ENCODE peak calls at places on chromosomes 7 and 10, in five cellular contexts. D is CD8-positive, alpha-beta memory T cell; K is SK-N-SH; F is lower lobe of right lung; T is sigmoid colon. C is an unnamed sample. For H3K27me3, the result is how much of the 10 kb centered on the place peaks cover.

GRCh38 chr7:128387216-128387615 is 22.6 kb downstream of the IMPDH1 start:
- DNase-seq in D (no peak), K (peak), F (no peak), T (no peak), C (no peak)

GRCh38 chr10:46548781-46549090 is 7.7 kb downstream of the GPRIN2 start:
- DNase-seq in D (no peak), K (no peak), F (no peak), T (no peak), C (no peak)

GRCh38 chr10:86007171-86007570 is 359.4 kb downstream of the GRID1 start:
- DNase-seq in D (no peak), K (no peak), F (no peak), T (no peak), C (no peak)

GRCh38 chr7:12741951-12742575 is 54.6 kb downstream of the ARL4A start:
- DNase-seq in D (no peak), K (no peak), F (no peak), T (no peak), C (no peak)

GRCh38 chr10:104406715-104407517 is 53.3 kb downstream of the CFAP58 start:
- DNase-seq in D (no peak), K (peak), F (no peak), T (no peak), C (no peak)

GRCh38 chr7:66720571-66720970 is 20.0 kb upstream of the RABGEF1 start:
- DNase-seq in D (no peak), K (no peak), F (no peak), T (no peak), C (no peak)

GRCh38 chr7:155093586-155093985 is 23.5 kb downstream of the HTR5A start:
- DNase-seq in D (no peak), K (no peak), F (no peak), T (no peak), C (no peak)

GRCh38 chr7:155316427-155317113 is 18.9 kb downstream of the INSIG1 start:
- DNase-seq in D (no peak), K (no peak), F (no peak), T (no peak), C (no peak)

GRCh38 chr10:17181751-17182150 is 19.7 kb downstream of the TRDMT1 start:
- DNase-seq in D (no peak), K (no peak), F (peak), T (no peak), C (peak)

GRCh38 chr10:17185873-17186272 is 15.6 kb downstream of the TRDMT1 start:
- DNase-seq in D (no peak), K (no peak), F (no peak), T (no peak), C (no peak)

GRCh38 chr10:17179002-17179401 is 22.5 kb downstream of the TRDMT1 start:
- DNase-seq in D (no peak), K (no peak), F (no peak), T (no peak), C (no peak)

GRCh38 chr10:17178006-17178405 is 23.5 kb downstream of the TRDMT1 start:
- DNase-seq in D (no peak), K (no peak), F (no peak), T (no peak), C (no peak)

GRCh38 chr10:17183110-17183509 is 18.4 kb downstream of the TRDMT1 start:
- DNase-seq in D (no peak), K (no peak), F (no peak), T (no peak), C (no peak)
- H3K27me3 ChIP-seq in D (under half), K (under half), F (under half), T (under half), C (under half)

DNA sequence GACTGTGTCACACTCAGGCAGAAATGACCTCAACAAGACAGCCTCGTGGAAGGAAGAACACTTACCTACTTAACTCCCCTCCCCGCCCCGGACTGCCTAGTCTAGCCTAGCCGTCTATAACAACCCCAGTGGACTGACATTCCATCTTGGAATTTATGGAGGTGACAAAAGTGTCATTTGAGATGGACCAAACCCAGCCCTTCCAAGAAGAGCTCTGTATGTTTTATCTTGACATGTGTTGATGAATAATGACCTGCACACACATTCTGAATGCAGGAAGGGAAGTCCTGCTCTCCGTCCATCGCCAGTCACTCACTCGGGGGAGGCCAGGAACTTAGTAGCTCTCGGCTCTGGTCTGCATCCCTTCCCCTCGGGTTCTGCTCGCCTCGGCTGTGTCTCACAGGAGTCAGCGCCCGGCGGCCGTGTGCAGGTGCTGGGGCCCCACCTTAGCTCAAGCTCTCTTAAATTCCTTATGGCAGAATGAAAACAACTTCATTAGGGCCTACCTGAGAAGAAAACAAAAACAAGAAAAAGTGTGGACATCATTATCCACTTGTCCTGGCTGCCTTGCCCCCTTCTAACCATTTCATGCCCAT is 140.9 kb upstream of the NPS start:
- DNase-seq in D (no peak), K (no peak), F (no peak), T (no peak), C (no peak)
- H3K4me3 ChIP-seq in D (no peak), K (no peak), F (no peak), T (no peak), C (no peak)

GRCh38 chr10:75397571-75397921 is 4.0 kb downstream of the ZNF503 start:
- DNase-seq in D (no peak), K (no peak), F (no peak), T (no peak), C (no peak)

GRCh38 chr10:75396861-75397570 is 4.5 kb downstream of the ZNF503 start:
- DNase-seq in D (no peak), K (no peak), F (peak), T (no peak), C (no peak)

GRCh38 chr10:75398238-75398629 is 3.3 kb downstream of the ZNF503 start:
- DNase-seq in D (no peak), K (no peak), F (no peak), T (no peak), C (no peak)

GRCh38 chr10:75395171-75395954 is 6.2 kb downstream of the ZNF503 start:
- DNase-seq in D (no peak), K (peak), F (peak), T (no peak), C (peak)

GRCh38 chr10:75395955-75396860 is 5.4 kb downstream of the ZNF503 start:
- DNase-seq in D (no peak), K (no peak), F (peak), T (no peak), C (peak)
- H3K27me3 ChIP-seq in D (under half), K (under half), F (under half), T (under half), C (half or more)

GRCh38 chr7:40572810-40573470 is 438.1 kb downstream of the SUGCT start:
- DNase-seq in D (no peak), K (no peak), F (no peak), T (no peak), C (no peak)
- H3K4me3 ChIP-seq in D (no peak), K (no peak), F (no peak), T (no peak), C (no peak)

GRCh38 chr10:127186846-127187245 is 9.5 kb downstream of the INSYN2A start:
- DNase-seq in D (no peak), K (peak), F (no peak), T (no peak), C (no peak)

GRCh38 chr10:127194598-127194997 is 1.8 kb downstream of the INSYN2A start:
- DNase-seq in D (no peak), K (no peak), F (no peak), T (no peak), C (no peak)

GRCh38 chr10:127195041-127195506 is 1.3 kb downstream of the INSYN2A start:
- DNase-seq in D (no peak), K (peak), F (no peak), T (no peak), C (no peak)

GRCh38 chr10:127193125-127193524 is 3.3 kb downstream of the INSYN2A start:
- DNase-seq in D (no peak), K (no peak), F (no peak), T (no peak), C (no peak)

GRCh38 chr10:127190427-127190826 is 6.0 kb downstream of the INSYN2A start:
- DNase-seq in D (no peak), K (no peak), F (no peak), T (no peak), C (no peak)
- H3K27me3 ChIP-seq in D (under half), K (under half), F (under half), T (under half), C (under half)

DNA sequence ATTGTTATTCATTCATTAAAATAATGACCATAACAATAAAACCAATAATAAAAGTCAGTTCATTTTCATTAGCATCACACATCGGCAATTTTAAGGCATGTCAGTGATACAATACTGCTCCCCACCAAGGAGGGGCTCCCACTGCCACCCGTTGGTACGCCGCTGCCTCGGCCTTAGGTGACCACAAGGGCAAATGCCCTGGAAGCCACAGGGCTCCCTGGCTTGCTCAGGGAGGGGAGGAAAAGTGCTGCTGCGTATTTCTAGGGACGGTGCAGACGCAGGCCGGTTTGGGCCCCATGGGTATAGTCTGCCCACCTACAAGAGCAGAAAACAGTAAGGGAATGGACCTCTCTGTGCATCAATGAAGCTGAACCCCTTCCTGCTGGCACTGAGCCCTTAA is 85.1 kb downstream of the SLIT1 start:
- DNase-seq in D (no peak), K (no peak), F (no peak), T (no peak), C (no peak)
- H3K4me3 ChIP-seq in D (no peak), K (no peak), F (no peak), T (no peak), C (no peak)

GRCh38 chr7:91265693-91266066 is 1.4 kb downstream of the FZD1 start:
- DNase-seq in D (no peak), K (no peak), F (peak), T (peak), C (peak)

GRCh38 chr7:91266067-91266930 is 2.1 kb downstream of the FZD1 start:
- DNase-seq in D (no peak), K (peak), F (peak), T (peak), C (peak)

GRCh38 chr7:91266931-91267557 is 2.8 kb downstream of the FZD1 start:
- DNase-seq in D (no peak), K (no peak), F (peak), T (peak), C (peak)

GRCh38 chr7:91267558-91267955 is 3.3 kb downstream of the FZD1 start:
- DNase-seq in D (no peak), K (no peak), F (no peak), T (no peak), C (no peak)

DNA sequence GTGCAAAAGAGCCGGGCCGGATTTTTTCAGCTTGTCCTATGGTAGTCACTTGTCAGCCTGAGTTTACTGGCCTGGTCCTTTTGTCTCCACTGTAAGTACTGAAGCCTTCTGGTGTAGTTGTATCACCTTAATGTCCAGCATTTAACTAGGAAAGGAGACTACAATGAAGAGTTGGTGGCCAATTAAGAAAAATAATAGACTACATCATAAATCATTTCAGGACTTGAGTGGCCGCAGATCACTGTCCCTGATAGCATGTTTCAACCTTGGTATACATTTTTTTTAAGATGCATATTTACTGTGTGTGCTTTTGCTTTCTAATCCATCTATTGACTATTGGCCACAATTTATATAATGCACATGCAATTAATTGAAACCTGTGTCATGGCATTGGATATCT is 6.1 kb downstream of the FZD1 start:
- DNase-seq in D (no peak), K (no peak), F (no peak), T (no peak), C (no peak)
- H3K27me3 ChIP-seq in D (under half), K (under half), F (under half), T (under half), C (under half)

GRCh38 chr7:17144313-17144712 is 154.1 kb upstream of the AHR start:
- DNase-seq in D (peak), K (no peak), F (no peak), T (no peak), C (no peak)
- H3K4me3 ChIP-seq in D (no peak), K (peak), F (no peak), T (no peak), C (no peak)

GRCh38 chr10:101069441-101069840 is 7.7 kb downstream of the KAZALD1 start:
- DNase-seq in D (no peak), K (no peak), F (no peak), T (no peak), C (no peak)
- H3K27me3 ChIP-seq in D (under half), K (under half), F (under half), T (half or more), C (under half)

GRCh38 chr7:27174077-27175004 is at the start of gene HOXA10:
- DNase-seq in D (peak), K (no peak), F (peak), T (peak), C (no peak)
- H3K4me3 ChIP-seq in D (peak), K (no peak), F (peak), T (peak), C (peak)